ENCODE peak calls at places on chromosome 7, in six cellular contexts. One of them, this sample, is unnamed.

GRCh38 chr7:41870505-41871138 is 167.7 kb upstream of the INHBA start:
- DNase-seq in GM12878: peak
- DNase-seq in SW480: no peak
- DNase-seq in stimulated activated CD8-positive, alpha-beta memory T cell treated with anti-CD3 and anti-CD28 coated beads, Interleukin-15, amount 100 ng/mL, for 24 hours: no peak
- DNase-seq in T-helper 9 cell: no peak
- DNase-seq in Calu3: no peak
- DNase-seq in this sample: no peak

GRCh38 chr7:21757537-21758282 is 188.0 kb downstream of the CDCA7L start:
- DNase-seq in Calu3: no peak
- DNase-seq in GM12878: no peak
- DNase-seq in stimulated activated CD8-positive, alpha-beta memory T cell treated with anti-CD3 and anti-CD28 coated beads, Interleukin-15, amount 100 ng/mL, for 24 hours: no peak
- DNase-seq in SW480: no peak
- DNase-seq in T-helper 9 cell: no peak
- DNase-seq in this sample: no peak

GRCh38 chr7:36278069-36278766 is 111.4 kb upstream of the ANLN start:
- DNase-seq in Calu3: no peak
- DNase-seq in GM12878: no peak
- DNase-seq in SW480: no peak
- DNase-seq in T-helper 9 cell: no peak
- DNase-seq in stimulated activated CD8-positive, alpha-beta memory T cell treated with anti-CD3 and anti-CD28 coated beads, Interleukin-15, amount 100 ng/mL, for 24 hours: no peak
- DNase-seq in this sample: no peak

GRCh38 chr7:65980478-65981250 is 1.3 kb downstream of the GUSB start:
- DNase-seq in T-helper 9 cell: peak
- DNase-seq in SW480: peak
- DNase-seq in Calu3: peak
- DNase-seq in stimulated activated CD8-positive, alpha-beta memory T cell treated with anti-CD3 and anti-CD28 coated beads, Interleukin-15, amount 100 ng/mL, for 24 hours: peak
- DNase-seq in GM12878: peak
- DNase-seq in this sample: peak

GRCh38 chr7:101608772-101609713 is 20.1 kb downstream of the MYL10 start:
- DNase-seq in GM12878: no peak
- DNase-seq in SW480: no peak
- DNase-seq in T-helper 9 cell: no peak
- DNase-seq in Calu3: peak
- DNase-seq in stimulated activated CD8-positive, alpha-beta memory T cell treated with anti-CD3 and anti-CD28 coated beads, Interleukin-15, amount 100 ng/mL, for 24 hours: no peak
- DNase-seq in this sample: no peak

GRCh38 chr7:45599851-45600706 is 25.9 kb downstream of the ADCY1 start:
- DNase-seq in Calu3: no peak
- DNase-seq in stimulated activated CD8-positive, alpha-beta memory T cell treated with anti-CD3 and anti-CD28 coated beads, Interleukin-15, amount 100 ng/mL, for 24 hours: no peak
- DNase-seq in T-helper 9 cell: no peak
- DNase-seq in GM12878: no peak
- DNase-seq in SW480: no peak
- DNase-seq in this sample: no peak

GRCh38 chr7:30974605-30975256 is 11.0 kb downstream of the GHRHR start:
- DNase-seq in SW480: peak
- DNase-seq in stimulated activated CD8-positive, alpha-beta memory T cell treated with anti-CD3 and anti-CD28 coated beads, Interleukin-15, amount 100 ng/mL, for 24 hours: no peak
- DNase-seq in GM12878: peak
- DNase-seq in T-helper 9 cell: no peak
- DNase-seq in Calu3: peak
- DNase-seq in this sample: peak

GRCh38 chr7:64180989-64181388 is 26.0 kb upstream of the ZNF735 start:
- DNase-seq in GM12878: no peak
- DNase-seq in T-helper 9 cell: no peak
- DNase-seq in Calu3: no peak
- DNase-seq in SW480: no peak
- DNase-seq in stimulated activated CD8-positive, alpha-beta memory T cell treated with anti-CD3 and anti-CD28 coated beads, Interleukin-15, amount 100 ng/mL, for 24 hours: no peak
- DNase-seq in this sample: no peak

GRCh38 chr7:22295402-22296264 is 61.3 kb downstream of the RAPGEF5 start:
- DNase-seq in SW480: no peak
- DNase-seq in T-helper 9 cell: no peak
- DNase-seq in stimulated activated CD8-positive, alpha-beta memory T cell treated with anti-CD3 and anti-CD28 coated beads, Interleukin-15, amount 100 ng/mL, for 24 hours: no peak
- DNase-seq in GM12878: no peak
- DNase-seq in Calu3: no peak
- DNase-seq in this sample: no peak

GRCh38 chr7:19069842-19070241 is 47.6 kb downstream of the TWIST1 start:
- DNase-seq in stimulated activated CD8-positive, alpha-beta memory T cell treated with anti-CD3 and anti-CD28 coated beads, Interleukin-15, amount 100 ng/mL, for 24 hours: no peak
- DNase-seq in GM12878: no peak
- DNase-seq in Calu3: no peak
- DNase-seq in SW480: no peak
- DNase-seq in T-helper 9 cell: no peak
- DNase-seq in this sample: no peak

GRCh38 chr7:6260291-6261183 is 11.9 kb downstream of the CYTH3 start:
- DNase-seq in SW480: no peak
- DNase-seq in GM12878: no peak
- DNase-seq in stimulated activated CD8-positive, alpha-beta memory T cell treated with anti-CD3 and anti-CD28 coated beads, Interleukin-15, amount 100 ng/mL, for 24 hours: no peak
- DNase-seq in T-helper 9 cell: no peak
- DNase-seq in Calu3: no peak
- DNase-seq in this sample: no peak

GRCh38 chr7:149753370-149754233 is 19.8 kb downstream of the ZNF467 start:
- DNase-seq in SW480: peak
- DNase-seq in Calu3: peak
- DNase-seq in GM12878: no peak
- DNase-seq in T-helper 9 cell: no peak
- DNase-seq in stimulated activated CD8-positive, alpha-beta memory T cell treated with anti-CD3 and anti-CD28 coated beads, Interleukin-15, amount 100 ng/mL, for 24 hours: no peak
- DNase-seq in this sample: no peak

GRCh38 chr7:6423942-6424701 is 23.6 kb downstream of the DAGLB start:
- DNase-seq in Calu3: peak
- DNase-seq in GM12878: no peak
- DNase-seq in T-helper 9 cell: no peak
- DNase-seq in stimulated activated CD8-positive, alpha-beta memory T cell treated with anti-CD3 and anti-CD28 coated beads, Interleukin-15, amount 100 ng/mL, for 24 hours: no peak
- DNase-seq in SW480: no peak
- DNase-seq in this sample: no peak

GRCh38 chr7:100607111-100607510 is 4.9 kb downstream of the PCOLCE start:
- DNase-seq in stimulated activated CD8-positive, alpha-beta memory T cell treated with anti-CD3 and anti-CD28 coated beads, Interleukin-15, amount 100 ng/mL, for 24 hours: no peak
- DNase-seq in T-helper 9 cell: no peak
- DNase-seq in SW480: no peak
- DNase-seq in GM12878: no peak
- DNase-seq in Calu3: no peak
- DNase-seq in this sample: no peak

GRCh38 chr7:47725031-47725780 is 143.3 kb upstream of the TNS3 start:
- DNase-seq in Calu3: peak
- DNase-seq in SW480: no peak
- DNase-seq in stimulated activated CD8-positive, alpha-beta memory T cell treated with anti-CD3 and anti-CD28 coated beads, Interleukin-15, amount 100 ng/mL, for 24 hours: no peak
- DNase-seq in T-helper 9 cell: no peak
- DNase-seq in GM12878: no peak
- DNase-seq in this sample: no peak

GRCh38 chr7:154975984-154976383 is 26.9 kb downstream of the PAXIP1 start:
- DNase-seq in T-helper 9 cell: no peak
- DNase-seq in Calu3: no peak
- DNase-seq in SW480: no peak
- DNase-seq in GM12878: no peak
- DNase-seq in stimulated activated CD8-positive, alpha-beta memory T cell treated with anti-CD3 and anti-CD28 coated beads, Interleukin-15, amount 100 ng/mL, for 24 hours: no peak
- DNase-seq in this sample: no peak

GRCh38 chr7:155120460-155120859 is 50.3 kb downstream of the HTR5A start:
- DNase-seq in SW480: no peak
- DNase-seq in stimulated activated CD8-positive, alpha-beta memory T cell treated with anti-CD3 and anti-CD28 coated beads, Interleukin-15, amount 100 ng/mL, for 24 hours: no peak
- DNase-seq in Calu3: no peak
- DNase-seq in T-helper 9 cell: no peak
- DNase-seq in GM12878: no peak
- DNase-seq in this sample: no peak

GRCh38 chr7:127760436-127761031 is 108.5 kb downstream of the SND1 start:
- DNase-seq in Calu3: no peak
- DNase-seq in stimulated activated CD8-positive, alpha-beta memory T cell treated with anti-CD3 and anti-CD28 coated beads, Interleukin-15, amount 100 ng/mL, for 24 hours: no peak
- DNase-seq in GM12878: no peak
- DNase-seq in SW480: no peak
- DNase-seq in T-helper 9 cell: no peak
- DNase-seq in this sample: no peak

GRCh38 chr7:93889261-93889660 is 1.3 kb downstream of the TFPI2 start:
- DNase-seq in GM12878: no peak
- DNase-seq in T-helper 9 cell: no peak
- DNase-seq in stimulated activated CD8-positive, alpha-beta memory T cell treated with anti-CD3 and anti-CD28 coated beads, Interleukin-15, amount 100 ng/mL, for 24 hours: no peak
- DNase-seq in SW480: no peak
- DNase-seq in Calu3: no peak
- DNase-seq in this sample: no peak

GRCh38 chr7:50826371-50827172 is 43.9 kb upstream of the GRB10 start:
- DNase-seq in stimulated activated CD8-positive, alpha-beta memory T cell treated with anti-CD3 and anti-CD28 coated beads, Interleukin-15, amount 100 ng/mL, for 24 hours: no peak
- DNase-seq in GM12878: no peak
- DNase-seq in Calu3: peak
- DNase-seq in T-helper 9 cell: no peak
- DNase-seq in SW480: peak
- DNase-seq in this sample: no peak

GRCh38 chr7:112080441-112080840 is 125.8 kb downstream of the DOCK4 start:
- DNase-seq in Calu3: no peak
- DNase-seq in GM12878: peak
- DNase-seq in T-helper 9 cell: no peak
- DNase-seq in SW480: no peak
- DNase-seq in stimulated activated CD8-positive, alpha-beta memory T cell treated with anti-CD3 and anti-CD28 coated beads, Interleukin-15, amount 100 ng/mL, for 24 hours: no peak
- DNase-seq in this sample: peak

GRCh38 chr7:40418445-40418844 is 283.6 kb downstream of the SUGCT start:
- DNase-seq in GM12878: no peak
- DNase-seq in SW480: no peak
- DNase-seq in stimulated activated CD8-positive, alpha-beta memory T cell treated with anti-CD3 and anti-CD28 coated beads, Interleukin-15, amount 100 ng/mL, for 24 hours: no peak
- DNase-seq in Calu3: no peak
- DNase-seq in T-helper 9 cell: no peak
- DNase-seq in this sample: no peak

GRCh38 chr7:88377421-88377820 is 70.7 kb upstream of the STEAP4 start:
- DNase-seq in GM12878: no peak
- DNase-seq in Calu3: no peak
- DNase-seq in T-helper 9 cell: no peak
- DNase-seq in SW480: peak
- DNase-seq in stimulated activated CD8-positive, alpha-beta memory T cell treated with anti-CD3 and anti-CD28 coated beads, Interleukin-15, amount 100 ng/mL, for 24 hours: no peak
- DNase-seq in this sample: no peak

GRCh38 chr7:157139142-157140117 is 704 bp downstream of the UBE3C start:
- DNase-seq in SW480: peak
- DNase-seq in GM12878: no peak
- DNase-seq in stimulated activated CD8-positive, alpha-beta memory T cell treated with anti-CD3 and anti-CD28 coated beads, Interleukin-15, amount 100 ng/mL, for 24 hours: no peak
- DNase-seq in Calu3: peak
- DNase-seq in T-helper 9 cell: peak
- DNase-seq in this sample: no peak

GRCh38 chr7:49513939-49514338 is 259.5 kb upstream of the VWC2 start:
- DNase-seq in SW480: no peak
- DNase-seq in Calu3: no peak
- DNase-seq in stimulated activated CD8-positive, alpha-beta memory T cell treated with anti-CD3 and anti-CD28 coated beads, Interleukin-15, amount 100 ng/mL, for 24 hours: no peak
- DNase-seq in GM12878: no peak
- DNase-seq in T-helper 9 cell: no peak
- DNase-seq in this sample: no peak

GRCh38 chr7:107934991-107935770 is 44.2 kb downstream of the DLD start:
- DNase-seq in stimulated activated CD8-positive, alpha-beta memory T cell treated with anti-CD3 and anti-CD28 coated beads, Interleukin-15, amount 100 ng/mL, for 24 hours: no peak
- DNase-seq in Calu3: no peak
- DNase-seq in SW480: no peak
- DNase-seq in GM12878: no peak
- DNase-seq in T-helper 9 cell: no peak
- DNase-seq in this sample: no peak

GRCh38 chr7:2689951-2690705 is 2.1 kb downstream of the AMZ1 start:
- DNase-seq in GM12878: no peak
- DNase-seq in T-helper 9 cell: no peak
- DNase-seq in stimulated activated CD8-positive, alpha-beta memory T cell treated with anti-CD3 and anti-CD28 coated beads, Interleukin-15, amount 100 ng/mL, for 24 hours: no peak
- DNase-seq in Calu3: no peak
- DNase-seq in SW480: no peak
- DNase-seq in this sample: no peak

GRCh38 chr7:135976312-135977019 is 693 bp downstream of the MTPN start:
- DNase-seq in SW480: peak
- DNase-seq in T-helper 9 cell: peak
- DNase-seq in GM12878: no peak
- DNase-seq in Calu3: peak
- DNase-seq in stimulated activated CD8-positive, alpha-beta memory T cell treated with anti-CD3 and anti-CD28 coated beads, Interleukin-15, amount 100 ng/mL, for 24 hours: no peak
- DNase-seq in this sample: peak

GRCh38 chr7:156139112-156139511 is 326.8 kb upstream of the SHH start:
- DNase-seq in T-helper 9 cell: no peak
- DNase-seq in stimulated activated CD8-positive, alpha-beta memory T cell treated with anti-CD3 and anti-CD28 coated beads, Interleukin-15, amount 100 ng/mL, for 24 hours: no peak
- DNase-seq in Calu3: no peak
- DNase-seq in GM12878: no peak
- DNase-seq in SW480: no peak
- DNase-seq in this sample: no peak

GRCh38 chr7:125529237-125529636 is 599.6 kb upstream of the POT1 start:
- DNase-seq in stimulated activated CD8-positive, alpha-beta memory T cell treated with anti-CD3 and anti-CD28 coated beads, Interleukin-15, amount 100 ng/mL, for 24 hours: no peak
- DNase-seq in T-helper 9 cell: no peak
- DNase-seq in Calu3: no peak
- DNase-seq in SW480: no peak
- DNase-seq in GM12878: no peak
- DNase-seq in this sample: no peak